ENCODE peak calls at places on chromosomes 6 and 20, in four cellular contexts. R, S, T and Q are unnamed samples.

GRCh38 chr6:132962936-132963579 is 148.7 kb downstream of the RPS12 start:
- DNase-seq in R (peak; percentile 82), S (peak; percentile 85), T (peak; percentile 90), Q (peak; percentile 85)

GRCh38 chr20:49230575-49231211 is 11.5 kb downstream of the DDX27 start:
- DNase-seq in R (no peak), S (no peak), T (no peak), Q (no peak)

GRCh38 chr6:133202610-133203343 is 38.4 kb upstream of the EYA4 start:
- DNase-seq in R (no peak), S (no peak), T (no peak), Q (no peak)

GRCh38 chr6:83055366-83055964 is 10.2 kb downstream of the UBE3D start:
- DNase-seq in R (no peak), S (peak; percentile 65), T (peak; percentile 73), Q (peak; percentile 55)

GRCh38 chr6:136104556-136104955 is 145.6 kb downstream of the MTFR2 start:
- DNase-seq in S (no peak), T (no peak), R (no peak), Q (no peak)

GRCh38 chr6:154891901-154892300 is 103.2 kb upstream of the TIAM2 start:
- DNase-seq in S (no peak), R (no peak), T (no peak), Q (no peak)

GRCh38 chr6:31791324-31792089 is 4.0 kb downstream of the VARS1 start:
- DNase-seq in R (no peak), S (peak; percentile 70), T (peak; percentile 82), Q (peak; percentile 78)

GRCh38 chr6:83853968-83854501 is 875 bp downstream of the RIPPLY2 start:
- DNase-seq in T (peak; percentile 52), S (no peak), R (no peak), Q (no peak)

GRCh38 chr6:89208551-89208950 is 8.6 kb downstream of the GABRR1 start:
- DNase-seq in S (no peak), T (no peak), R (no peak), Q (no peak)

GRCh38 chr6:124995131-124995530 is 32.9 kb downstream of the RNF217 start:
- DNase-seq in R (no peak), S (no peak), T (no peak), Q (no peak)

GRCh38 chr20:11267762-11268335 is 594.0 kb upstream of the JAG1 start:
- DNase-seq in T (no peak), R (no peak), S (no peak), Q (no peak)

GRCh38 chr6:5752282-5752681 is 254.4 kb downstream of the NRN1 start:
- DNase-seq in T (peak; percentile 76), S (no peak), R (no peak), Q (no peak)

GRCh38 chr20:364905-365794 is 15.4 kb upstream of the TRIB3 start:
- DNase-seq in T (no peak), S (no peak), R (no peak), Q (no peak)

GRCh38 chr20:39282619-39283092 is 320.5 kb downstream of the DHX35 start:
- DNase-seq in S (no peak), R (no peak), T (peak; percentile 34), Q (peak; percentile 23)

GRCh38 chr6:28081486-28081751 is 1.1 kb downstream of the ZNF165 start:
- DNase-seq in R (no peak), T (no peak), S (peak; percentile 12), Q (no peak)

GRCh38 chr6:44151348-44152108 is 7.1 kb upstream of the CAPN11 start:
- DNase-seq in S (peak; percentile 92), T (peak; percentile 90), R (peak; percentile 87), Q (peak; percentile 92)

GRCh38 chr20:58102744-58103516 is 125.5 kb downstream of the ANKRD60 start:
- DNase-seq in T (no peak), R (no peak), S (no peak), Q (no peak)

GRCh38 chr20:34557936-34558319 is 590 bp upstream of the MAP1LC3A start:
- DNase-seq in R (no peak), T (no peak), S (no peak), Q (no peak)

GRCh38 chr6:105988321-105988720 is 97.8 kb upstream of the PRDM1 start:
- DNase-seq in T (no peak), R (no peak), S (no peak), Q (no peak)

GRCh38 chr20:50247196-50248094 is 56.8 kb downstream of the CEBPB start:
- DNase-seq in T (no peak), S (no peak), R (peak; percentile 3), Q (no peak)

GRCh38 chr6:42339991-42340401 is 111.7 kb downstream of the TRERF1 start:
- DNase-seq in T (no peak), R (no peak), S (no peak), Q (no peak)

GRCh38 chr6:43873806-43874714 is 104.0 kb downstream of the VEGFA start:
- DNase-seq in T (peak; percentile 48), R (peak; percentile 7), S (no peak), Q (peak; percentile 41)

GRCh38 chr6:21664263-21665081 is 70.9 kb downstream of the SOX4 start:
- DNase-seq in R (peak; percentile 48), S (peak; percentile 40), T (peak; percentile 79), Q (peak; percentile 65)

GRCh38 chr6:134938896-134939295 is 11.0 kb downstream of the ALDH8A1 start:
- DNase-seq in T (no peak), R (no peak), S (no peak), Q (no peak)

GRCh38 chr6:39154705-39155104 is 39.7 kb upstream of the SAYSD1 start:
- DNase-seq in R (no peak), T (no peak), S (no peak), Q (no peak)

GRCh38 chr20:63495771-63496403 is 3.0 kb downstream of the EEF1A2 start:
- DNase-seq in R (peak; percentile 89), S (peak; percentile 82), T (peak; percentile 88), Q (peak; percentile 87)

GRCh38 chr6:168605964-168606363 is 165.0 kb downstream of the SMOC2 start:
- DNase-seq in S (no peak), R (no peak), T (no peak), Q (no peak)
- TF ChIP-seq CTCF in S (no peak), R (no peak), T (no peak), Q (no peak)

GRCh38 chr6:3152689-3153088 is 4.7 kb downstream of the TUBB2A start:
- DNase-seq in R (no peak), S (no peak), T (no peak), Q (no peak)

GRCh38 chr6:3151705-3152104 is 5.6 kb downstream of the TUBB2A start:
- DNase-seq in R (no peak), S (no peak), T (no peak), Q (no peak)

GRCh38 chr6:3144571-3144970 is 12.8 kb downstream of the TUBB2A start:
- DNase-seq in R (no peak), S (no peak), T (no peak), Q (no peak)

GRCh38 chr6:3147914-3148757 is 9.2 kb downstream of the TUBB2A start:
- DNase-seq in S (no peak), R (no peak), T (no peak), Q (no peak)
- TF ChIP-seq CTCF in S (no peak), R (no peak), T (peak; percentile 19), Q (no peak)

GRCh38 chr6:24774696-24775519 is at the start of gene GMNN:
- DNase-seq in S (peak; percentile 99), R (peak; percentile 100), T (peak; percentile 98), Q (peak; percentile 99)
- TF ChIP-seq CTCF in S (no peak), R (no peak), T (no peak), Q (no peak)

GRCh38 chr6:161694995-161695394 is 421.1 kb upstream of the AGPAT4 start:
- DNase-seq in R (no peak), S (no peak), T (peak; percentile 21), Q (no peak)
- TF ChIP-seq CTCF in R (peak; percentile 48), S (peak; percentile 57), T (peak; percentile 59), Q (no peak)

GRCh38 chr6:20182926-20183521 is 29.2 kb downstream of the MBOAT1 start:
- DNase-seq in T (no peak), R (no peak), S (no peak), Q (no peak)
- TF ChIP-seq CTCF in T (no peak), R (no peak), S (no peak), Q (no peak)

GRCh38 chr20:4038676-4039075 is 23.3 kb upstream of the RNF24 start:
- DNase-seq in R (no peak), S (no peak), T (no peak), Q (no peak)
- TF ChIP-seq CTCF in R (no peak), S (no peak), T (no peak), Q (no peak)

GRCh38 chr20:35697696-35698297 is 1.4 kb downstream of the NFS1 start:
- DNase-seq in R (no peak), T (no peak), S (no peak), Q (no peak)

GRCh38 chr20:35699914-35700624 is 864 bp downstream of the ROMO1 start:
- DNase-seq in R (no peak), T (no peak), S (no peak), Q (no peak)

GRCh38 chr20:35698298-35699126 is 640 bp downstream of the NFS1 start:
- DNase-seq in S (peak; percentile 15), R (no peak), T (peak; percentile 47), Q (peak; percentile 29)

GRCh38 chr20:35700625-35701148 is 1.5 kb downstream of the ROMO1 start:
- DNase-seq in T (no peak), R (no peak), S (no peak), Q (no peak)

GRCh38 chr20:35699127-35699913 is at the start of the genes NFS1 and ROMO1:
- DNase-seq in T (peak; percentile 95), S (peak; percentile 81), R (peak; percentile 94), Q (peak; percentile 88)
- TF ChIP-seq CTCF in T (peak; percentile 42), S (peak; percentile 27), R (peak; percentile 16), Q (no peak)